ENCODE peak calls at places on chromosomes 16 and 17, in four cellular contexts. D, I, Z and G are unnamed samples.

GRCh38 chr17:77098884-77099545 is 41.8 kb upstream of the SEC14L1 start:
- DNase-seq in Z (peak; percentile 88), I (peak; percentile 90), D (peak; percentile 74), G (no peak)

GRCh38 chr16:1125471-1125870 is 27.4 kb upstream of the CACNA1H start:
- DNase-seq in Z (peak; percentile 40), I (peak; percentile 10), D (no peak), G (no peak)

GRCh38 chr17:28338056-28338768 is 2.7 kb downstream of the TNFAIP1 start:
- DNase-seq in D (no peak), Z (peak; percentile 78), I (peak; percentile 79), G (no peak)

GRCh38 chr16:73713817-73714495 is 582.7 kb upstream of the PSMD7 start:
- DNase-seq in I (no peak), D (peak; percentile 24), Z (peak; percentile 21), G (no peak)

GRCh38 chr16:47311738-47312505 is 148.9 kb downstream of the ITFG1 start:
- DNase-seq in Z (peak; percentile 7), D (no peak), I (peak; percentile 12), G (no peak)

GRCh38 chr16:18809165-18809564 is 7.8 kb upstream of the ARL6IP1 start:
- DNase-seq in Z (no peak), I (no peak), D (no peak), G (no peak)

GRCh38 chr16:72818286-72818845 is 229.6 kb downstream of the ZFHX3 start:
- DNase-seq in I (peak; percentile 49), Z (peak; percentile 48), D (no peak), G (no peak)

GRCh38 chr17:17180741-17181525 is 25.2 kb downstream of the PLD6 start:
- DNase-seq in I (no peak), Z (no peak), D (no peak), G (no peak)

GRCh38 chr17:61805399-61805798 is 57.9 kb downstream of the BRIP1 start:
- DNase-seq in D (no peak), I (peak; percentile 53), Z (peak; percentile 23), G (peak; percentile 4)

GRCh38 chr17:28493467-28493866 is 12.7 kb upstream of the FOXN1 start:
- DNase-seq in Z (peak; percentile 72), I (peak; percentile 37), D (no peak), G (peak; percentile 29)

DNA sequence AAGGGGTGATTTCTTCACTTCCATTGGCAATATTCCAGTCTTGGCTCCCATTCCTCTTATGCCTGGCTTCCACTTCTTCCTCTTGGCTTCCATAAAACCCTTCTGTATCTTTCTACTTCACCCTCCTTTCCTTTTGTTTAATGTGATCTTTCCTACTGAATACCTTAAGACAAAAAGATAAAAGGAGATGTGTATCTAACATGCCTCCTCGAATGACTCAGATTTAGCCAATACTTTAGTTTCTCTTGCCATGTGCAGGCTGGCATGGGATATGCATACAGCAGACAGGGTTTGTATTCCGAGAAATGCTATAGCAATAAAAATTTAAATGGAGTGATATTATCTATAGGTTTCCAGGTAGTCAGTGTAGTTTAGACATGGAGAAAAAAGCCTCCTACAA is 423.1 kb upstream of the DYNLRB2 start:
- DNase-seq in D (no peak), Z (peak; percentile 32), I (peak; percentile 28), G (no peak)
- H3K4me3 ChIP-seq in D (no peak overlapping the region), Z (no peak overlapping the region), I (no peak overlapping the region), G (no peak overlapping the region)

DNA sequence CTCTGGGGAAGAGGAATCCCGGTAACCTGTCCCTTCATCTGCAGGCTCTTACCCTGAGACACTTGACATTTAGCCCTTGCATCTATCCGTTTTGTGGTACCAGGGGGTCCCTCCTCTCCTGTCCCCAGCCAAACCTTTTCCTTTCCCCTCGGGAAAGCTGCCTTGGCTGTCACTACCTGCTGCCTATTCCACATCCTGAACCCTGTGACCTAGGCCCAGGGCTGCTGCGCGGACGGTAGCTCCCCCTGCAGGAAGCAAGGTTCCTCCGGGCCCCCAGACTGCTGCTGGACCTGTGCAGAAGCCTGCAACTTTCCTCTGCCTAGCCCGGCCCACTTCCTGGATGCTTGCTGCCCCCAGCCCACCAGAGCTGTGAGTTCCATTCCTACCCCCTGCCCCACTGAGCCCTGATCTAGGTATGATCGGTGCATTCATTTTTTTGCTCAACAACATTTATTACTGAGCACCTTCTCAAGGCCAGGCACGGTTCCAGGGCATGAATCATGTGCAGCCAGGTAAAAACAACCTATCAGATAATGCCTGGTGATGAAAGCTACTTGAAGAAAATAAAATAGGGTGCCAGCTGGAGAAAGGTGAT is 10.5 kb upstream of the ALDOA start:
- DNase-seq in D (no peak), Z (no peak), I (no peak), G (no peak)
- H3K4me3 ChIP-seq in D (no peak overlapping the region), Z (no peak overlapping the region), I (no peak overlapping the region), G (no peak overlapping the region)

DNA sequence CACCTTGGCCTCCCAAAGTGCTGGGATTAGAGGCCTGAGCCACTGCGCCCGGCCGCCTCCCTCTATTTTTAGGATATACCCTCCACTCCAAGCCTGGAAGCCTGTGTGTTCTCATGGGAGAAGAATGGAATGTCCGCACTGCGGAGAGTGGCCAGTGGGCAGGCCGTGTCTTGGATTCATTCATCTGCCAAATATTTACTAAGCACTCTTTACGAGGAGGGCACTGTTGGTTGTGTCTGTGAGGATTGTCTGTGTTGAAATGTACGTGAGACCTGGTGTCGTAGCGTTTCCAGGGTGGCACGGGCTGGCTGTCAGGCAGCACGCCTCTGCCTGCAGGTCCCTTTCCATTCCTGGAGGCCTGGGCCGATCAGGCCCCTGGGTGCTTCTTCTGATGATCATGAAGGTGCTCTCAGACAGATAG is 19.2 kb downstream of the PGS1 start:
- DNase-seq in I (peak; percentile 64), Z (peak; percentile 59), D (no peak), G (no peak)
- H3K4me3 ChIP-seq in I (no peak overlapping the region), Z (no peak overlapping the region), D (no peak overlapping the region), G (no peak overlapping the region)

GRCh38 chr16:81450783-81451491 is 6.3 kb downstream of the CMIP start:
- DNase-seq in D (no peak), Z (no peak), I (no peak), G (no peak)
- H3K4me3 ChIP-seq in D (no peak overlapping the region), Z (no peak overlapping the region), I (no peak overlapping the region), G (no peak overlapping the region)

GRCh38 chr17:79989106-79989835 is 46.4 kb downstream of the TBC1D16 start:
- DNase-seq in Z (no peak), I (no peak), D (no peak), G (no peak)

GRCh38 chr17:79988163-79988971 is 47.3 kb downstream of the TBC1D16 start:
- DNase-seq in I (peak; percentile 80), D (no peak), Z (peak; percentile 82), G (peak; percentile 39)

GRCh38 chr17:79986441-79987186 is 49.1 kb downstream of the TBC1D16 start:
- DNase-seq in Z (peak; percentile 62), I (no peak), D (peak; percentile 20), G (no peak)

GRCh38 chr17:79987187-79987889 is 48.3 kb downstream of the TBC1D16 start:
- DNase-seq in D (no peak), I (no peak), Z (no peak), G (no peak)

DNA sequence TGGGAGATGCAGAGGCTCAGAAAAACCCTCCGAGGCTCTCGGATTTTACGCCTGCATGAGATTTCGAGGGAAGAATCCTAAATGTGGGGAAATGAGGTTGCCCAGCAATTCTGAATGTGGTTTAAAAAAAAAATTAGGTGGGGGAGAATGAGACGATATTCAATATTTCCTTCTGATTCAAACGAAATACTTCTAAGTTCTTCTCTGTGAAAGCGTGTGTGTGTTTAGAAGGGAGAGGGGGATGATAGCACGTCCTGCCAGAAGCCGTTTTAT is 47.8 kb downstream of the TBC1D16 start:
- DNase-seq in I (no peak), D (no peak), Z (no peak), G (no peak)
- H3K4me3 ChIP-seq in I (peak overlapping the region; percentile 13), D (no peak overlapping the region), Z (no peak overlapping the region), G (no peak overlapping the region)

DNA sequence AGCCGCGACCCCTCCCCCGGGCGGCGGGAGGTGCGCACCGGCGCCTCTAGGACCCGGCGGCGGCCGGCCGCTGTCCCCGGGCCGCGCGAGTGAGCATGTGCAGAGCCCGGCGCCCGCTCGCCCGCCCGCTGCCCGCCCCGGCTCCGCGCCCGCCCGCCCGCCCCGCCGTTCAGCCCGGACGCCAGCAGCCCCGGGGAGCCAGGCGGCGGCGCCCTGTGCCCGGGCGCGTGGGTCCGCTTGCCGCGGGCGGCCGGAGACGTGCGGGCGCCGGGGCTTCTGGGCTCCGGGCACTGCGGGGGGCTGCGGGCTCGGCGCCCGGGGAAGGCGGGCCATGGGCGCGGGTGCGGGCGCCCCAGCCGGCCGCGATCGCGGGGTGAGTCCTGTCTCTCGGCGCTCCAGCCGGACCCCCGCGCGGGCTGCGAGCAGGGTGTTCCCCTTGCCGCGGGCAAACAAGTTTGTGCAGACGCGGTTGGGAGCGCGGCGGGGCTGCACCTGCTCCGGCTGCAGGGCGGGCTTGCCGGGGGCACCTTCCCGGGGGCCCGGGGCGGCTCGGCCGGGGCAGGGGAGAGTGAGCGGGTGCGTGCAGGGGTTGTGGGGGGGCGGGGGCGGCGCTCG is at the start of gene WSCD1:
- DNase-seq in I (no peak), D (no peak), Z (no peak), G (no peak)
- H3K4me3 ChIP-seq in I (no peak within 1 kb of the TSS), D (peak within 1 kb of the TSS; percentile 87), Z (peak within 1 kb of the TSS; percentile 15), G (peak within 1 kb of the TSS; percentile 54)

GRCh38 chr16:88070341-88070740 is 119.1 kb downstream of the BANP start:
- DNase-seq in Z (no peak), I (no peak), D (no peak), G (no peak)
- H3K4me3 ChIP-seq in Z (no peak overlapping the region), I (no peak overlapping the region), D (no peak overlapping the region), G (no peak overlapping the region)